ENCODE peak calls at places on chromosomes 2 and 18, in four cellular contexts. U, P, O and Q are unnamed samples.

GRCh38 chr2:234676109-234676858 is 179.4 kb upstream of the ARL4C start:
- DNase-seq in U (no peak), P (no peak), O (no peak), Q (peak)

GRCh38 chr18:59950215-59950944 is 50.6 kb downstream of the PMAIP1 start:
- DNase-seq in U (peak), P (no peak), O (no peak), Q (no peak)

GRCh38 chr2:54672587-54673456 is 50.6 kb upstream of the EML6 start:
- DNase-seq in U (no peak), P (no peak), O (no peak), Q (peak)

GRCh38 chr2:240997141-240997855 is 1.1 kb upstream of the SNED1 start:
- DNase-seq in U (peak), P (no peak), O (no peak), Q (no peak)

GRCh38 chr2:170073288-170073687 is 104.7 kb upstream of the MYO3B start:
- DNase-seq in U (peak), P (peak), O (no peak), Q (peak)

GRCh38 chr2:27582129-27582694 is 630 bp upstream of the ZNF512 start:
- DNase-seq in U (no peak), P (no peak), O (no peak), Q (no peak)

GRCh38 chr18:22193466-22193865 is 24.1 kb downstream of the GATA6 start:
- DNase-seq in U (no peak), P (no peak), O (no peak), Q (no peak)

GRCh38 chr2:237025090-237025865 is 60.4 kb upstream of the COPS8 start:
- DNase-seq in U (peak), P (peak), O (no peak), Q (peak)

GRCh38 chr2:234241656-234242445 is 191.3 kb downstream of the SPP2 start:
- DNase-seq in U (peak), P (peak), O (no peak), Q (peak)

GRCh38 chr2:198135481-198135934 is 331.1 kb downstream of the PLCL1 start:
- DNase-seq in U (no peak), P (no peak), O (no peak), Q (no peak)

GRCh38 chr2:1655461-1655860 is 88.9 kb downstream of the PXDN start:
- DNase-seq in U (no peak), P (no peak), O (no peak), Q (no peak)

GRCh38 chr2:58710795-58711279 is 469.7 kb upstream of the FANCL start:
- DNase-seq in U (no peak), P (no peak), O (no peak), Q (no peak)

GRCh38 chr18:67477522-67477921 is 39.0 kb downstream of the DSEL start:
- DNase-seq in U (no peak), P (no peak), O (no peak), Q (no peak)

GRCh38 chr2:96142217-96143113 is 2.8 kb downstream of the DUSP2 start:
- DNase-seq in U (no peak), P (no peak), O (no peak), Q (no peak)

GRCh38 chr2:28419003-28419704 is 26.5 kb downstream of the FOSL2 start:
- DNase-seq in U (no peak), P (no peak), O (no peak), Q (no peak)